ENCODE peak calls at places on chromosomes 16 and 17, in four cellular contexts. W, V, B and N are unnamed samples.

GRCh38 chr17:47665655-47666054 is 15.9 kb downstream of the KPNB1 start:
- DNase-seq in W (no peak), V (no peak), B (no peak), N (no peak)

GRCh38 chr16:79469999-79470398 is 130.5 kb downstream of the MAF start:
- DNase-seq in W (no peak), V (no peak), B (no peak), N (no peak)

GRCh38 chr16:11064202-11064540 is 119.8 kb downstream of the CLEC16A start:
- DNase-seq in W (no peak), V (no peak), B (no peak), N (no peak)

GRCh38 chr17:49061524-49061943 is 64.3 kb downstream of the IGF2BP1 start:
- DNase-seq in W (no peak), V (no peak), B (no peak), N (no peak)

GRCh38 chr16:80803341-80804060 is 897 bp downstream of the CDYL2 start:
- DNase-seq in W (peak; percentile 35), V (peak; percentile 79), B (peak; percentile 32), N (no peak)

GRCh38 chr17:69246726-69247375 is 18.2 kb upstream of the ABCA10 start:
- DNase-seq in W (no peak), V (no peak), B (no peak), N (no peak)

GRCh38 chr17:1961187-1961586 is 63.9 kb downstream of the RTN4RL1 start:
- DNase-seq in W (no peak), V (no peak), B (no peak), N (no peak)

GRCh38 chr16:19094542-19095365 is 19.0 kb upstream of the ITPRIPL2 start:
- DNase-seq in W (peak; percentile 44), V (peak; percentile 55), B (no peak), N (no peak)

GRCh38 chr16:59478806-59479205 is 744.7 kb upstream of the GOT2 start:
- DNase-seq in W (no peak), V (no peak), B (no peak), N (no peak)

GRCh38 chr16:720990-721764 is at the start of gene ANTKMT:
- DNase-seq in W (peak; percentile 86), V (no peak), B (peak; percentile 65), N (peak; percentile 93)

GRCh38 chr17:348692-349425 is 3.7 kb downstream of the RPH3AL start:
- DNase-seq in W (peak; percentile 82), V (no peak), B (peak; percentile 76), N (peak; percentile 89)

GRCh38 chr16:49953090-49953489 is 71.9 kb upstream of the CNEP1R1 start:
- DNase-seq in W (no peak), V (no peak), B (no peak), N (no peak)

GRCh38 chr16:64629622-64630021 is 492.2 kb downstream of the CDH11 start:
- DNase-seq in W (no peak), V (no peak), B (no peak), N (no peak)

GRCh38 chr16:12215302-12216105 is 239.0 kb downstream of the SNX29 start:
- DNase-seq in W (no peak), V (no peak), B (no peak), N (no peak)

GRCh38 chr16:27238016-27238587 is 30.5 kb downstream of the NSMCE1 start:
- DNase-seq in W (no peak), V (peak; percentile 76), B (no peak), N (no peak)

GRCh38 chr17:33142703-33143299 is 150.3 kb downstream of the ASIC2 start:
- DNase-seq in W (peak; percentile 20), V (no peak), B (no peak), N (no peak)

GRCh38 chr16:48426244-48427135 is 41.3 kb upstream of the SIAH1 start:
- DNase-seq in W (no peak), V (no peak), B (no peak), N (no peak)

GRCh38 chr17:64992325-64992802 is 64.2 kb downstream of the GNA13 start:
- DNase-seq in W (no peak), V (no peak), B (no peak), N (no peak)

GRCh38 chr17:3804503-3804931 is 3.5 kb upstream of the ITGAE start:
- DNase-seq in W (no peak), V (no peak), B (no peak), N (no peak)

GRCh38 chr16:2147981-2148671 is at the start of gene RAB26:
- DNase-seq in W (peak; percentile 95), V (peak; percentile 91), B (peak; percentile 84), N (peak; percentile 95)

GRCh38 chr16:49491736-49492089 is 118.1 kb downstream of the C16orf78 start:
- DNase-seq in W (peak; percentile 21), V (peak; percentile 80), B (peak; percentile 59), N (no peak)

GRCh38 chr17:80894726-80895125 is 96.9 kb upstream of the CHMP6 start:
- DNase-seq in W (no peak), V (no peak), B (no peak), N (no peak)

GRCh38 chr17:75720656-75721462 is at the start of gene ITGB4:
- DNase-seq in W (peak; percentile 84), V (no peak), B (peak; percentile 87), N (peak; percentile 93)

GRCh38 chr17:14211778-14212177 is 24.9 kb downstream of the CDRT15 start:
- DNase-seq in W (peak; percentile 16), V (no peak), B (no peak), N (no peak)

GRCh38 chr16:27432600-27432957 is 30.6 kb downstream of the IL21R start:
- DNase-seq in W (no peak), V (peak; percentile 3), B (no peak), N (no peak)

GRCh38 chr16:58732545-58733247 is 1.4 kb downstream of the GOT2 start:
- DNase-seq in W (no peak), V (no peak), B (no peak), N (no peak)

GRCh38 chr16:53756329-53756996 is 52.5 kb downstream of the FTO start:
- DNase-seq in W (no peak), V (no peak), B (no peak), N (no peak)

GRCh38 chr17:661509-661908 is 53.1 kb downstream of the VPS53 start:
- DNase-seq in W (no peak), V (no peak), B (no peak), N (no peak)

GRCh38 chr17:83152745-83153611 is 73.6 kb downstream of the METRNL start:
- DNase-seq in W (peak; percentile 11), V (no peak), B (no peak), N (peak; percentile 93)

GRCh38 chr17:37844158-37844976 is 79.8 kb upstream of the TBC1D3K start:
- DNase-seq in W (peak; percentile 44), V (no peak), B (peak; percentile 30), N (peak; percentile 90)

GRCh38 chr16:20326336-20326735 is 977 bp downstream of the GP2 start:
- DNase-seq in W (no peak), V (no peak), B (no peak), N (no peak)

GRCh38 chr17:36942631-36943125 is 5.4 kb downstream of the LHX1 start:
- DNase-seq in W (no peak), V (no peak), B (no peak), N (no peak)

GRCh38 chr17:59761385-59762021 is 54.0 kb downstream of the VMP1 start:
- DNase-seq in W (no peak), V (no peak), B (no peak), N (no peak)

DNA sequence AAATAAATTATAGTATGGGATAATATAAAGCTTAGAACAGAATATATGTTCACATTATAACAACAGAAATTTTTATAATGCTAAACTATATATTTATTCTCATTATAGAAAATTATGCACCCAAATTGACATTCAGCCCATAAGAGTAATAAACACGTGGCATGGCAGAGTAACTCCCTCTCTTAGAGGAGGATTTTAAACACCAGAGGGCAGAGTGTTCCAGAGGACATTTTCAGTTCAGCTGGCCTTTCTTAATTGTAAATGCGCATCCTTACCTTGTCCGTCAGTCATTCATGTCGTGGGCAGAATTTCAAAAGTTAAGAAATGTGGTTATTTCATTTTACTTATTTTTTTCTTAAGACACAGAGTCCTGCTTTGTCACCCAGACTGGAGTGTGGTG is 147.1 kb downstream of the TANC2 start:
- DNase-seq in W (no peak), V (no peak), B (no peak), N (no peak)
- TF ChIP-seq CTCF in W (peak; percentile 5), V (no peak), B (no peak), N (no peak)

GRCh38 chr17:39863244-39863917 is 731 bp downstream of the IKZF3 start:
- DNase-seq in W (no peak), V (no peak), B (no peak), N (no peak)
- TF ChIP-seq POLR2A in W (no peak), V (no peak), B (no peak), N (no peak)

GRCh38 chr16:55018881-55019280 is 88.2 kb downstream of the IRX5 start:
- DNase-seq in W (no peak), V (no peak), B (no peak), N (peak; percentile 67)

GRCh38 chr16:55019419-55020131 is 88.9 kb downstream of the IRX5 start:
- DNase-seq in W (no peak), V (no peak), B (no peak), N (peak; percentile 20)

GRCh38 chr16:55021595-55022475 is 91.2 kb downstream of the IRX5 start:
- DNase-seq in W (no peak), V (no peak), B (no peak), N (peak; percentile 67)
- TF ChIP-seq CTCF in W (no peak), V (no peak), B (no peak), N (no peak)

DNA sequence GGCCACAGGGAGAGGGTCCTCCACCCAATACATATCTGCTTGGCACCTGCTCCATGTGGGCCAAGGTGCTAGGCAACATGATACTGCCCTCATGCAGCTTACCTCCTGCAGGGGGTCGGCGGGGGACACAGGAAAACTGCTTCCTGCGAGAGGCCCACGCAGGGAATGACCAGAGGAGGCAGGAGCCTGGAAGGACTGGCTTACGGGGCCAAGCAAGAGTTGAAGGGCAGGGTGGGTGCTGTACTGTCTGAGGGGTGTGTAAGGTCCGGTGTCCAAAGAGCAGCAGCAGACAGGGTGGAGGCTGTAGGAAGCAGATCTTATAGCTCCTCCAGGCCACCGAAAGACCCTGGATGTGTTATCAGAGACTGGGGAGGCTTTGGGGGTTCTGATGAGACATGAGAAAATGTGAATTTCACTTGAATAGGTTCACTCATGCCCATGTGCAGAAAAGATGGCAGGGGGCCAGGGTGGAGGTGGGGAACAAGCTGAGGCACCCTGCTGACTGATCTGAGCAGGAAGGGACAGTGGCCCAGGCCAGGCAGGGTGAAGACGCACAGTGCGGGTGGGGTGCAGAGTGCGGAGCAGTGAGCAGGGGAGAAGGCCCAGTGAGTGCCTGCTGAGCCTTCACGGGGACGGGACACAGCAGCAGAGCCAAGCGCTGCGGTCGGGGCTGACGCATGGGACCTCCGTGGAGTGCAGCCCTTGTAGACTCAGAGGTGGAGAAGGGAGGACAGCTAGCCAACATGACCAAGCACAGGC is 8.3 kb downstream of the FLCN start:
- DNase-seq in W (no peak), V (no peak), B (no peak), N (no peak)
- TF ChIP-seq POLR2A in W (no peak), V (no peak), B (no peak), N (no peak)

DNA sequence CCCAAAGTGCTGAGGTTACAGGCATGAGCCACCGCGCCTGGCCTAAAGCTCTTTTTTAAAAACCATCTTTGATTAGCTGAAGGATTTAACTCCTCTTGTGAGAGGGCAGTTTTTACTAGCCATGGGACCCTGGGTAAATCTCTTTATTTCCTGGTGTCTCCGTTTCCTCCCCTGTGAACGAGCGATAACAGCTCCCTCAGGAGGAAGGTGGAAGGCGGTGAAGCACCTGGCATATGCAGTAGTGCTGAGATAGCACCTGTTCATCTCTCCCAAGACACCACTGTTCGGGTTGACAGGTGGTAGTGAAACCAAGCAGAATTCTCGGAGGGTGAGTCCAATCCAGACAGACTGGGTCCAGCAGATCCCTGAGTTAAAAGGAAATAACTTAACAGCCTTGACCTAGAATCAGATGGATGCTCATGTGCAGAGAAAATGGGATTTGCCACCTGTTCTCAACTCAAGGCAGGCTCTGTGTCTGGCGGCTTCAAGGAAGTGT is 86.2 kb downstream of the CRISPLD2 start:
- DNase-seq in W (no peak), V (no peak), B (no peak), N (no peak)
- TF ChIP-seq CTCF in W (no peak), V (no peak), B (no peak), N (no peak)